ENCODE peak calls at places on chromosomes 7 and 10, in nine cellular contexts. G is transverse colon, L is GM12878, R is esophagus muscularis mucosa, O is K562, N is stomach, C is H1, K is HepG2, D is breast epithelium. B is an unnamed sample.

GRCh38 chr7:19146699-19147098 is 1.5 kb upstream of the FERD3L start:
- DNase-seq in G (no peak), L (no peak), R (no peak), O (no peak), N (no peak), C (no peak), K (no peak), D (no peak), B (no peak)

GRCh38 chr10:48439031-48439430 is 132.6 kb downstream of the MAPK8 start:
- DNase-seq in G (no peak), L (no peak), R (no peak), O (no peak), N (no peak), C (no peak), K (no peak), D (no peak), B (no peak)

GRCh38 chr10:775245-776075 is 86.0 kb upstream of the DIP2C start:
- DNase-seq in G (no peak), L (no peak), R (peak), O (no peak), N (peak), C (no peak), K (no peak), D (peak), B (peak)

GRCh38 chr10:4647138-4647785 is 178.7 kb upstream of the AKR1E2 start:
- DNase-seq in G (no peak), L (no peak), R (no peak), O (no peak), N (no peak), C (no peak), K (no peak), D (no peak), B (no peak)

GRCh38 chr10:119205926-119206602 is 1.3 kb upstream of the GRK5 start:
- DNase-seq in G (peak), L (no peak), R (peak), O (peak), N (peak), C (peak), K (peak), D (peak), B (peak)

GRCh38 chr10:113895018-113895417 is 40.6 kb downstream of the NHLRC2 start:
- DNase-seq in G (no peak), L (no peak), R (no peak), O (no peak), N (no peak), C (no peak), K (no peak), D (no peak), B (no peak)

GRCh38 chr10:78602201-78602917 is 466.4 kb upstream of the ZMIZ1 start:
- DNase-seq in G (no peak), L (no peak), R (no peak), O (no peak), N (no peak), C (no peak), K (no peak), D (no peak), B (peak)

GRCh38 chr10:36388162-36388561 is 737.2 kb upstream of the ANKRD30A start:
- DNase-seq in G (no peak), L (no peak), R (no peak), O (no peak), N (no peak), C (no peak), K (no peak), D (no peak), B (no peak)

GRCh38 chr7:47195641-47196040 is 386.3 kb downstream of the TNS3 start:
- DNase-seq in G (no peak), L (no peak), R (no peak), O (peak), N (no peak), C (no peak), K (no peak), D (no peak), B (no peak)

GRCh38 chr7:151130741-151131157 is 36.7 kb downstream of the GBX1 start:
- DNase-seq in G (no peak), L (no peak), R (no peak), O (no peak), N (no peak), C (no peak), K (no peak), D (no peak), B (no peak)

GRCh38 chr10:133209641-133210040 is 20.4 kb upstream of the UTF1 start:
- DNase-seq in G (no peak), L (no peak), R (no peak), O (no peak), N (no peak), C (no peak), K (no peak), D (no peak), B (no peak)

GRCh38 chr10:71348850-71349249 is 29.8 kb downstream of the SLC29A3 start:
- DNase-seq in G (no peak), L (no peak), R (no peak), O (no peak), N (no peak), C (no peak), K (no peak), D (no peak), B (no peak)

GRCh38 chr10:34551295-34551694 is 263.8 kb downstream of the PARD3 start:
- DNase-seq in G (no peak), L (no peak), R (no peak), O (no peak), N (no peak), C (no peak), K (no peak), D (no peak), B (no peak)

GRCh38 chr7:23893172-23893941 is 183.3 kb downstream of the STK31 start:
- DNase-seq in G (no peak), L (no peak), R (peak), O (no peak), N (no peak), C (no peak), K (no peak), D (no peak), B (no peak)

GRCh38 chr7:150378853-150379589 is at the start of gene ZNF775:
- DNase-seq in G (peak), L (no peak), R (peak), O (peak), N (peak), C (peak), K (peak), D (peak), B (peak)

GRCh38 chr10:71085689-71086438 is 126.5 kb upstream of the UNC5B start:
- DNase-seq in G (peak), L (no peak), R (peak), O (no peak), N (peak), C (peak), K (no peak), D (no peak), B (peak)

GRCh38 chr7:75650671-75651070 is 88.1 kb downstream of the HIP1 start:
- DNase-seq in G (peak), L (no peak), R (no peak), O (no peak), N (peak), C (no peak), K (no peak), D (no peak), B (no peak)

GRCh38 chr7:110407706-110408105 is 683.2 kb upstream of the LRRN3 start:
- DNase-seq in G (no peak), L (no peak), R (no peak), O (no peak), N (no peak), C (no peak), K (no peak), D (no peak), B (no peak)

GRCh38 chr10:94320285-94320914 is 42.3 kb downstream of the NOC3L start:
- DNase-seq in G (peak), L (no peak), R (no peak), O (peak), N (peak), C (peak), K (peak), D (peak), B (no peak)

GRCh38 chr10:116287906-116288501 is 15.0 kb upstream of the GFRA1 start:
- DNase-seq in G (peak), L (no peak), R (no peak), O (no peak), N (no peak), C (no peak), K (peak), D (no peak), B (no peak)

GRCh38 chr10:123402656-123403055 is 248.5 kb downstream of the BUB3 start:
- DNase-seq in G (peak), L (peak), R (no peak), O (no peak), N (no peak), C (no peak), K (no peak), D (no peak), B (no peak)

GRCh38 chr7:36905836-36906235 is 181.5 kb upstream of the AOAH start:
- DNase-seq in G (no peak), L (no peak), R (no peak), O (no peak), N (no peak), C (no peak), K (no peak), D (no peak), B (no peak)

GRCh38 chr7:105439174-105439893 is 50.6 kb upstream of the SRPK2 start:
- DNase-seq in G (peak), L (no peak), R (no peak), O (peak), N (peak), C (no peak), K (peak), D (no peak), B (no peak)

GRCh38 chr10:47165711-47166404 is 134.1 kb upstream of the GDF10 start:
- DNase-seq in G (peak), L (no peak), R (peak), O (no peak), N (no peak), C (no peak), K (no peak), D (no peak), B (peak)

GRCh38 chr10:47164126-47164799 is 135.7 kb upstream of the GDF10 start:
- DNase-seq in G (no peak), L (no peak), R (peak), O (no peak), N (no peak), C (no peak), K (no peak), D (no peak), B (peak)

GRCh38 chr10:47166405-47166777 is 133.6 kb upstream of the GDF10 start:
- DNase-seq in G (no peak), L (no peak), R (peak), O (no peak), N (no peak), C (no peak), K (no peak), D (no peak), B (no peak)

GRCh38 chr10:47164800-47165128 is 135.2 kb upstream of the GDF10 start:
- DNase-seq in G (no peak), L (no peak), R (peak), O (no peak), N (no peak), C (no peak), K (no peak), D (no peak), B (peak)

DNA sequence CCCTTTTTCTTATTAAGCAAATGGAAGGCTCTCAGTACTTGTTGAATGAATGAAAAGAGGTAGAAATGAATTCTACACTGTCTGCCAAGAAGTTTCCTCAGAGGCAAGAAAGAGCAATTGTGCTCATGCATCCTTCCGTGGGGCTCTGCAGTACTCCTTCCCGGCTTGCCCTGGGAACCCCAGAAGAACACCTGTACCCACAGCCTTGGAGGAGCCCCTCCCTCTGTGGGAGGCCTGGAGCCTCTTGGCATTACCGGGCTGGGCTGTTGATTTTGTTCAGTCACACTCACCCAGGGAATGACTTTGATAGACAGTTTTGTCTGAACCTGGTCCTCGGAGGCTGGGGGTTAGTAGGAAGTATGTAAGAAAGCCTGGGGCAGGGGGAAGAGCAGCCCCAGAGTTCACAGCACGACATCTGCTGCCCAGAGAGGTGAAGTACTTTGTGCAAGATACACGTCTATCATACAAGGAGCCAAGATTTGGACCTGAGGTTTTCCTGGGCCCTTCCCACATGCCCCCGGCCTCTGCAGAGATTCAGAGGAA is 134.8 kb upstream of the GDF10 start:
- DNase-seq in G (no peak), L (no peak), R (peak), O (no peak), N (no peak), C (no peak), K (no peak), D (no peak), B (no peak)
- TF ChIP-seq CTCF in G (no peak), L (no peak), R (no peak), O (no peak), N (no peak), C (no peak), K (no peak), D (no peak), B (no peak)

GRCh38 chr10:96133135-96133534 is 3.0 kb downstream of the ZNF518A start:
- DNase-seq in G (no peak), L (no peak), R (no peak), O (no peak), N (no peak), C (no peak), K (no peak), D (no peak), B (no peak)

GRCh38 chr10:96125142-96125515 is 5.0 kb upstream of the ZNF518A start:
- DNase-seq in G (no peak), L (no peak), R (no peak), O (no peak), N (no peak), C (no peak), K (peak), D (no peak), B (no peak)

GRCh38 chr10:96124230-96125141 is 5.6 kb upstream of the ZNF518A start:
- DNase-seq in G (peak), L (no peak), R (no peak), O (peak), N (peak), C (peak), K (peak), D (no peak), B (no peak)

GRCh38 chr10:96129387-96130325 is at the start of gene ZNF518A:
- DNase-seq in G (peak), L (peak), R (peak), O (peak), N (peak), C (peak), K (peak), D (peak), B (peak)

GRCh38 chr10:96130326-96130758 is 245 bp downstream of the ZNF518A start:
- DNase-seq in G (peak), L (no peak), R (peak), O (peak), N (peak), C (peak), K (peak), D (peak), B (no peak)
- TF ChIP-seq POLR2AphosphoS5 in G (no peak), L (peak), R (no peak), O (peak), N (no peak), C (peak), K (peak), D (no peak), B (peak)

GRCh38 chr7:130853503-130854279 is 119.7 kb upstream of the KLF14 start:
- DNase-seq in G (no peak), L (no peak), R (no peak), O (no peak), N (no peak), C (no peak), K (peak), D (no peak), B (no peak)
- TF ChIP-seq CTCF in G (no peak), L (no peak), R (no peak), O (no peak), N (no peak), C (no peak), K (no peak), D (no peak), B (no peak)

GRCh38 chr10:19541299-19541698 is 274.9 kb upstream of the PLXDC2 start:
- DNase-seq in G (no peak), L (no peak), R (no peak), O (no peak), N (no peak), C (no peak), K (no peak), D (no peak), B (no peak)
- TF ChIP-seq POLR2AphosphoS5 in G (no peak), L (no peak), R (no peak), O (no peak), N (no peak), C (no peak), K (no peak), D (no peak), B (no peak)

B was measured in vagina.